ENCODE peak calls at places on chromosomes 12 and 14, in eight cellular contexts. V, N, W, G, U, Z, H and L are unnamed samples. For H3K4me1, the result is how much of the 10 kb centered on the place peaks cover.

GRCh38 chr12:58249610-58250009 is 308.2 kb downstream of the ATP23 start:
- DNase-seq in V (no peak), N (no peak), G (no peak), U (no peak), H (no peak), W (no peak), Z (no peak), L (no peak)

GRCh38 chr12:82176761-82177490 is 181.3 kb downstream of the CCDC59 start:
- DNase-seq in V (no peak), G (no peak), Z (no peak), W (no peak), U (no peak), N (no peak), H (no peak), L (peak)

GRCh38 chr12:124861492-124861891 is 2.2 kb downstream of the SCARB1 start:
- DNase-seq in W (no peak), G (peak), N (no peak), U (no peak), V (no peak), Z (no peak), H (no peak), L (no peak)

GRCh38 chr14:24243336-24243836 is 963 bp upstream of the TINF2 start:
- DNase-seq in N (no peak), W (no peak), H (peak), U (no peak), V (peak), Z (no peak), G (peak), L (no peak)

GRCh38 chr14:92846162-92846897 is 52.2 kb downstream of the GOLGA5 start:
- DNase-seq in H (no peak), N (no peak), V (no peak), Z (peak), G (no peak), W (no peak), U (peak), L (peak)

GRCh38 chr12:109542014-109542413 is 31.3 kb downstream of the MMAB start:
- DNase-seq in G (no peak), N (no peak), V (no peak), Z (peak), U (peak), W (no peak), H (no peak), L (no peak)

GRCh38 chr12:6183689-6184441 is 16.3 kb upstream of the CD9 start:
- DNase-seq in U (peak), H (no peak), Z (peak), V (no peak), N (no peak), W (no peak), G (no peak), L (peak)

GRCh38 chr12:13167226-13167625 is 29.3 kb upstream of the EMP1 start:
- DNase-seq in V (no peak), U (no peak), W (no peak), N (no peak), H (no peak), Z (no peak), G (no peak), L (no peak)

GRCh38 chr12:15741082-15741481 is 48.1 kb downstream of the EPS8 start:
- DNase-seq in N (no peak), V (no peak), Z (no peak), H (no peak), W (no peak), U (no peak), G (no peak), L (no peak)

GRCh38 chr12:22687677-22688076 is 62.7 kb downstream of the ETNK1 start:
- DNase-seq in V (no peak), N (no peak), H (peak), Z (peak), W (no peak), U (peak), G (no peak), L (peak)

GRCh38 chr14:77307099-77307496 is 13.6 kb downstream of the POMT2 start:
- DNase-seq in U (no peak), G (no peak), W (no peak), N (no peak), H (no peak), V (no peak), Z (peak), L (no peak)

GRCh38 chr14:77311217-77311616 is 9.5 kb downstream of the POMT2 start:
- DNase-seq in V (no peak), Z (no peak), H (no peak), G (no peak), W (no peak), N (no peak), U (no peak), L (peak)

GRCh38 chr14:77309122-77309521 is 11.6 kb downstream of the POMT2 start:
- DNase-seq in G (no peak), U (no peak), W (no peak), H (no peak), Z (no peak), V (no peak), N (no peak), L (no peak)

GRCh38 chr14:77313374-77313773 is 7.3 kb downstream of the POMT2 start:
- DNase-seq in G (no peak), N (no peak), V (no peak), U (no peak), H (peak), W (no peak), Z (no peak), L (no peak)

DNA sequence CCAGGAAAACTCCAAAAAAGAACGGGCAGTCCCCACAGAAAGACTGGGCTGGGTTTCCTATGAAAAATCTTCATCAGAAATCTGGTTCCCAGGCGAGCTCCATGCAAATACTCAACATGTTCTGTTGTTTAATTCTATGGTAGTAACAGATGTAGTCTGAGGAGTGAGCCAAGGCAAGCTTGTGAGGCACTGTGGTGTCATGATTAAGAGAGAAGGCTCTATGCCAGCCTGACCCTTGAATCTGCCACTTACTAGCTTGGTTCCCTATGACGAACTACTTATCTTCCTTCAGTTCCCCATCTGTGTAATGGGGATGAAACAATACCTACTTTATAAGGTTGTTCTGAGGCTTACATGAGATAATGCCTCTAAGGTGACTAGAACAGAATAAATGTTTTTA is 10.6 kb downstream of the POMT2 start:
- DNase-seq in U (no peak), H (no peak), G (no peak), N (no peak), W (no peak), Z (peak), V (no peak), L (no peak)
- H3K4me1 ChIP-seq in U (under half), H (under half), G (half or more), N (under half), W (under half), Z (under half), V (under half), L (under half)

GRCh38 chr12:2172486-2173214 is 119.9 kb downstream of the CACNA1C start:
- DNase-seq in W (no peak), U (no peak), N (no peak), V (no peak), H (no peak), Z (no peak), G (no peak), L (no peak)
- H3K4me3 ChIP-seq in W (no peak), U (no peak), N (no peak), V (no peak), H (no peak), Z (no peak), G (no peak), L (no peak)

DNA sequence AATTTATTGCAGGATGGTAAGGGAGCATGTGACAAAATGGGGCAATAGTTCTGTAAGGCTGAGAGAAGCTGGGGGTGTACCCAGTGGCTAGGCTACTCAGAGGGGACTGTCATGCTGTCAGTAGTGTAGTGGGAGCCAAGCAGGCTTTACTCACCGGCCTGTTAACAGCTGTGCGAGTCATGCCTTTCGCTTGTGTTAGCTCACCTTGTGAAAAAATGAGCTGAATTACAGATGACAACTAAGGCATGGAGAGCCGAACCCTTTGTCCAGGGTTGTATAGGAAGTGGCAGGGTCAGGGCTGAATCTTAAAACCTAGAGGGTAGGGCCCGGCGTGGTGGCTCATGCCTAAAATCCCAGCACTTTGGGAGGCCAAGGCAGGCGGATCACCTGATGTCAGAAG is 37.9 kb downstream of the SH2B3 start:
- DNase-seq in H (no peak), G (no peak), V (no peak), N (no peak), U (peak), W (peak), Z (peak), L (no peak)
- H3K4me1 ChIP-seq in H (under half), G (half or more), V (half or more), N (half or more), U (under half), W (half or more), Z (under half), L (under half)

GRCh38 chr12:32548691-32549412 is 130.2 kb upstream of the DNM1L start:
- DNase-seq in U (peak), H (no peak), W (no peak), V (no peak), N (no peak), Z (peak), G (no peak), L (peak)
- H3K4me3 ChIP-seq in U (no peak), H (no peak), W (no peak), V (peak), N (no peak), Z (no peak), G (peak), L (peak)

DNA sequence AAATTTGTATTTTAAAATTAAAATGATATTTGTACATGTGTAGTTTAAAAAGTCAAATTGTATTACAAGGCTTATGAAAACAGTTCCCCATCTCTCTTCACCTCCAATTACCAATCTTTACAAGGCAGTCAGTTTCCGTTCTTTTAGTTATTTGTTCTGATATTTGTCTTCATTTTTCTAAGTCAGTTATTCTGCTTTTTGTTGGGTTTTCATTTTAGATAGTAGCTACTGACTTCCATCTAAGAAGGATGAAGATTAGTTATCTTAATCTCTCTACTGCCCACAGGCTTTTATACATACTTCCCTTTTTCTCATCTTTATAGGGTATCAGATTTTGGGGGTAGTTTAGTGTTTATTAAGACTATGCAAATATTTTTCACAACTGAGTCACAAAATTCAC is 38.4 kb downstream of the FRS2 start:
- DNase-seq in W (no peak), V (no peak), H (no peak), G (no peak), N (no peak), U (no peak), Z (no peak), L (no peak)
- H3K4me1 ChIP-seq in W (under half), V (under half), H (under half), G (under half), N (under half), U (under half), Z (under half), L (half or more)

DNA sequence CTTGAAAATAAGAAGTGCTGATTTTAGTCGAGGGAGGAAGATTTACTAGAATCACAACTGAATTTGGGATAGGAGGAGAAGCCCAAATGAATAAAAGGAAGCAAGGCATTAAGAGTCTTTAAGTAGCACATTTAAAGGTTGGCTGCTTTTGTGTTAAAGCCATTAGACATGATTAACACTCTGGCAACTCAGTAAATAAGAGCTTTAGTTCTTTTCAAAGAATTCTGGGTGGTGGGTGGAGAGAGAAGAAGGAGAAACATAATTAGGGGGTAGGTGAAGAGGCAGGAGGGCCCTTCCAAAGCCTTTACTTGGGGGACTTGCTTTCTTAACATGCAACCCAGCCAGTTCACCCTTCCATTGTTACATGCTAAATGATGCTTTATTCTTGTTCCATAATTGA is 284.6 kb upstream of the SEL1L start:
- DNase-seq in N (no peak), Z (no peak), G (no peak), W (no peak), H (no peak), V (no peak), U (no peak), L (no peak)
- H3K4me3 ChIP-seq in N (no peak), Z (no peak), G (no peak), W (no peak), H (no peak), V (no peak), U (no peak), L (no peak)

DNA sequence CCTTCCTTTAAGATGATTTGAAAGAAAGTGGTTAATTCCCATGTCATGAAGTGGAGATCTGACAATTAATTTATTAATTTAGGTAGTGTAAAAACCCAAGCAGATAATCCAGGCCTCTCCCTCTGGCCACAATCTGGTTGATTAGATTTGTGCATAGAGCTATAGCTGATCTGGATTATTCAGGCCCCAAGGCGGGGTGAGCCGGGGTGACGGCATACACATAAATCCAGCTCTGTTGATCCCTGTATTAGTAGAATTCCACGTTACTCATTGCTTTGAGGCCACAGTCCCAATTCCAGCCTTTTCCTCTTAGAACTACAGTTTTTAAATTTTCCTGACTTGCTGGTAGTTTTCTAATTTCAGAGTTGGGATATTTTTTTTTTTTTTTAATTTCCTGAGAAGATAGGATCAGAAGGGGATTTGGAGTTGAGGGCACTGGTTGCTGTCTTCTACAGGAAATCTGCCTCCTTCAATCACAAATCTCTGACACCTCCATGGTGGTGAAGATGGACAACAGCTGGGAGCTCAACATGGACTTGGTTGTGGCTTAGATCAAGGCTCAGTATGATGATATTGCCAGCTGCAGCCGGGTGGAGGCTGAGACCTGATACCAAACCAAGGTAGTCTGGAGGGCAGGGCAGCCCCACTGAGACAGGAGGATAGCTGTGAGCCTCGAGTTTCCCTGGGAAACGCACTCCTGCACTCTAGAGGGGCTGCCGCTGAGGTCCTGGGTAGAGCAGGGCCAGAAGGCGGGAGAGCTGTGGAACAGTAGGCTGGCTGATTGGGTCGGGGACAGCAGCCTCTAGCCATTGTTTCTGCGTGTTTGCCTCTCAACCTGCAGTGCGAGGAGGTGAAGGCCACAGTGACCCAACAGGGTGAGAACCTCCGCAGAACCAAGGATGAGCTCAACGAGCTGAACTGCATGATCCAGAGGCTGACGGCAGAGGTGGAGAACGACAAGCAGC is 19.5 kb downstream of the KRT85 start:
- DNase-seq in V (no peak), H (no peak), G (no peak), U (peak), N (no peak), W (no peak), Z (no peak), L (no peak)
- H3K4me1 ChIP-seq in V (under half), H (under half), G (under half), U (under half), N (under half), W (under half), Z (under half), L (under half)